ENCODE peak calls at places on chromosomes 2 and 18, in six cellular contexts. Y, T, D, N, K and I are unnamed samples.

GRCh38 chr2:233114421-233114861 is 54.3 kb downstream of the INPP5D start:
- DNase-seq in Y (peak), T (no peak), D (no peak), N (no peak), K (no peak), I (no peak)

GRCh38 chr18:57772387-57772799 is 30.7 kb downstream of the ATP8B1 start:
- DNase-seq in Y (no peak), T (no peak), D (no peak), N (peak), K (no peak), I (no peak)

GRCh38 chr2:57759131-57759530 is 287.5 kb upstream of the VRK2 start:
- DNase-seq in Y (no peak), T (no peak), D (no peak), N (no peak), K (no peak), I (no peak)

GRCh38 chr2:33477473-33478468 is 1.3 kb downstream of the RASGRP3 start:
- DNase-seq in Y (no peak), T (no peak), D (no peak), N (peak), K (no peak), I (no peak)

GRCh38 chr2:96116879-96117533 is 635 bp upstream of the ADRA2B start:
- DNase-seq in Y (peak), T (no peak), D (peak), N (peak), K (peak), I (peak)

GRCh38 chr2:1675633-1676032 is 68.7 kb downstream of the PXDN start:
- DNase-seq in Y (peak), T (no peak), D (peak), N (peak), K (no peak), I (no peak)

GRCh38 chr2:120938132-120938771 is 202.6 kb downstream of the GLI2 start:
- DNase-seq in Y (no peak), T (no peak), D (no peak), N (no peak), K (no peak), I (no peak)

GRCh38 chr2:131035826-131036231 is 57.4 kb downstream of the FAM168B start:
- DNase-seq in Y (no peak), T (no peak), D (no peak), N (no peak), K (no peak), I (no peak)

GRCh38 chr2:47007221-47007825 is 91.7 kb upstream of the MCFD2 start:
- DNase-seq in Y (no peak), T (no peak), D (no peak), N (no peak), K (no peak), I (no peak)

GRCh38 chr2:112006076-112006410 is 49.0 kb upstream of the TMEM87B start:
- DNase-seq in Y (peak), T (peak), D (peak), N (no peak), K (no peak), I (no peak)

GRCh38 chr18:72155327-72155726 is 388.8 kb downstream of the CBLN2 start:
- DNase-seq in Y (peak), T (no peak), D (no peak), N (no peak), K (no peak), I (no peak)

GRCh38 chr2:213149332-213149875 is 2.0 kb downstream of the IKZF2 start:
- DNase-seq in Y (peak), T (no peak), D (no peak), N (no peak), K (no peak), I (no peak)

GRCh38 chr2:144982481-144982880 is 462.6 kb upstream of the ZEB2 start:
- DNase-seq in Y (no peak), T (no peak), D (peak), N (no peak), K (no peak), I (no peak)

GRCh38 chr2:38856165-38856564 is 19.6 kb downstream of the DHX57 start:
- DNase-seq in Y (peak), T (no peak), D (peak), N (no peak), K (no peak), I (no peak)

GRCh38 chr2:25158096-25158852 is 10.1 kb downstream of the POMC start:
- DNase-seq in Y (no peak), T (no peak), D (no peak), N (no peak), K (no peak), I (no peak)

GRCh38 chr2:217062774-217063173 is 202.9 kb upstream of the TNP1 start:
- DNase-seq in Y (no peak), T (no peak), D (no peak), N (no peak), K (no peak), I (no peak)

GRCh38 chr2:160538115-160538514 is 44.5 kb upstream of the RBMS1 start:
- DNase-seq in Y (no peak), T (no peak), D (no peak), N (no peak), K (no peak), I (no peak)

GRCh38 chr2:38702413-38702812 is 36.5 kb downstream of the GALM start:
- DNase-seq in Y (peak), T (no peak), D (peak), N (no peak), K (no peak), I (no peak)

GRCh38 chr2:120683081-120683480 is 52.6 kb upstream of the GLI2 start:
- DNase-seq in Y (no peak), T (no peak), D (no peak), N (no peak), K (no peak), I (no peak)

GRCh38 chr2:60745761-60746160 is 10.3 kb upstream of the PAPOLG start:
- DNase-seq in Y (no peak), T (no peak), D (no peak), N (no peak), K (no peak), I (no peak)

GRCh38 chr18:41529093-41529492 is 425.9 kb upstream of the PIK3C3 start:
- DNase-seq in Y (no peak), T (no peak), D (no peak), N (no peak), K (no peak), I (no peak)

GRCh38 chr2:56288863-56289580 is 105.2 kb downstream of the CCDC85A start:
- DNase-seq in Y (no peak), T (no peak), D (no peak), N (no peak), K (no peak), I (no peak)

GRCh38 chr2:43161650-43162542 is 64.5 kb downstream of the ZFP36L2 start:
- DNase-seq in Y (no peak), T (no peak), D (no peak), N (no peak), K (no peak), I (no peak)

GRCh38 chr2:199019898-199020507 is 437.7 kb downstream of the SATB2 start:
- DNase-seq in Y (peak), T (no peak), D (peak), N (no peak), K (no peak), I (no peak)

GRCh38 chr2:226692521-226693126 is 107.0 kb downstream of the IRS1 start:
- DNase-seq in Y (no peak), T (no peak), D (peak), N (no peak), K (no peak), I (no peak)

GRCh38 chr2:139791330-139791729 is 1011.1 kb upstream of the NXPH2 start:
- DNase-seq in Y (no peak), T (no peak), D (no peak), N (no peak), K (no peak), I (no peak)

GRCh38 chr2:154457291-154457690 is 241.2 kb upstream of the KCNJ3 start:
- DNase-seq in Y (no peak), T (no peak), D (no peak), N (no peak), K (no peak), I (no peak)

GRCh38 chr18:49052891-49053644 is 102.3 kb upstream of the SMAD7 start:
- DNase-seq in Y (peak), T (no peak), D (peak), N (no peak), K (no peak), I (no peak)

GRCh38 chr2:134493797-134494196 is 225.0 kb downstream of the TMEM163 start:
- DNase-seq in Y (no peak), T (no peak), D (no peak), N (no peak), K (no peak), I (peak)

GRCh38 chr2:84865181-84865783 is 15.6 kb downstream of the TRABD2A start:
- DNase-seq in Y (peak), T (no peak), D (peak), N (no peak), K (no peak), I (no peak)

GRCh38 chr2:96301897-96302296 is 3.4 kb downstream of the SNRNP200 start:
- DNase-seq in Y (no peak), T (no peak), D (no peak), N (no peak), K (no peak), I (no peak)

GRCh38 chr2:200156140-200156858 is 150.2 kb upstream of the SPATS2L start:
- DNase-seq in Y (peak), T (no peak), D (peak), N (peak), K (no peak), I (no peak)

GRCh38 chr18:50401888-50402287 is 27.0 kb downstream of the SKA1 start:
- DNase-seq in Y (peak), T (no peak), D (peak), N (peak), K (peak), I (no peak)

GRCh38 chr2:155310589-155310988 is 612.1 kb downstream of the KCNJ3 start:
- DNase-seq in Y (peak), T (no peak), D (peak), N (no peak), K (no peak), I (no peak)

GRCh38 chr2:170101789-170102188 is 76.2 kb upstream of the MYO3B start:
- DNase-seq in Y (no peak), T (no peak), D (no peak), N (no peak), K (no peak), I (no peak)

DNA sequence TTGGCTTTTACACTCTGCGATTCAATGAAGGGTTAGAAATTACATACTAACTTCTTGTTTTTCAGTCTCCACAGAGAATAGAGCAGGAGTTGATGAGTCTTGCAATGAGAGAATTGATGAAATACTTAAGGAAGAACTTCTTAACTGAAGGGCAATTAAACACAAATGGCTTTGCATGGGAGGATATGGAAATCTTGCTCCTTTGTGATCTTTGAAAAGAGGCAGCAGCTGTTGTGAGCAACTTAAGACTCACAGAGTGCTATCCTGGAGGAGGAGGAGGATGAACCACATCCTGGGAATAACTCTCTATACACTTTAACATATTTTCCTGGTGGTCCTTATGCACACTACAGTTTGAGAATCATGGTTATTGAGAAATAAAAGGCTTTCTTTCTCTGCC is 71.5 kb upstream of the MYO3B start:
- DNase-seq in Y (no peak), T (no peak), D (no peak), N (no peak), K (no peak), I (no peak)
- TF ChIP-seq CTCF in Y (no peak), T (no peak), D (no peak), N (no peak), K (no peak), I (no peak)

GRCh38 chr2:211879323-211879722 is 659.3 kb downstream of the ERBB4 start:
- DNase-seq in Y (peak), T (no peak), D (no peak), N (no peak), K (no peak), I (no peak)
- TF ChIP-seq CTCF in Y (peak), T (no peak), D (peak), N (peak), K (no peak), I (peak)

GRCh38 chr2:175883586-175884194 is 118.4 kb downstream of the LNPK start:
- DNase-seq in Y (no peak), T (no peak), D (no peak), N (no peak), K (no peak), I (no peak)
- TF ChIP-seq CTCF in Y (no peak), T (no peak), D (no peak), N (no peak), K (no peak), I (no peak)

DNA sequence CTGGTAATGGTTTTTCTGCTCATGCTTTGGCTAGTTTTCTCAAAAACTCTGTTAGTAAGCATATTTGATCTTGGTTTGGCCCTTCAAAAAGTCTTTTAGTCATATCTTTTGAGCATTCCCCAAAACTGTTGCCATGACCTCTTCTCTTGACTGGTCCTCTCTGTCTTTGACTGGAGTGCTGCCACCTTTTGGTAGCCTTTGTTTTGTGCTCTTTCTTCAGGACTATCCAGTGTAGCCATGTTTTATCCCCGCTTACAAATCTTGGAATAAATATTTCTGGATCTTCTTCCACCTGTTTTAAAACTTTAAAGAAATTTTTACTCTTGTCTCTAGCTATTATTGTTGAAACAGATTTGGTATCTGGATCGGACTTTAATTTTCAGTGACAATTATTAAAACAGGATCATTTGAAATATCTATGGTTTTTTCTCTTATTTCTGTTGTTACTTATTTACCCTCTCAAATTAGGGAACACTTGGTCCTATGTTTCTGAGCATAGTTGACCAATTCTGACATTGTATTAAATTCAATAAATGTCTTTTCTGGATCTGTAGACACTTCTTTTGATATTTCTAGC is 965 bp upstream of the ELOA2 start:
- DNase-seq in Y (peak), T (no peak), D (peak), N (no peak), K (no peak), I (no peak)
- TF ChIP-seq CTCF in Y (peak), T (peak), D (peak), N (peak), K (no peak), I (peak)

DNA sequence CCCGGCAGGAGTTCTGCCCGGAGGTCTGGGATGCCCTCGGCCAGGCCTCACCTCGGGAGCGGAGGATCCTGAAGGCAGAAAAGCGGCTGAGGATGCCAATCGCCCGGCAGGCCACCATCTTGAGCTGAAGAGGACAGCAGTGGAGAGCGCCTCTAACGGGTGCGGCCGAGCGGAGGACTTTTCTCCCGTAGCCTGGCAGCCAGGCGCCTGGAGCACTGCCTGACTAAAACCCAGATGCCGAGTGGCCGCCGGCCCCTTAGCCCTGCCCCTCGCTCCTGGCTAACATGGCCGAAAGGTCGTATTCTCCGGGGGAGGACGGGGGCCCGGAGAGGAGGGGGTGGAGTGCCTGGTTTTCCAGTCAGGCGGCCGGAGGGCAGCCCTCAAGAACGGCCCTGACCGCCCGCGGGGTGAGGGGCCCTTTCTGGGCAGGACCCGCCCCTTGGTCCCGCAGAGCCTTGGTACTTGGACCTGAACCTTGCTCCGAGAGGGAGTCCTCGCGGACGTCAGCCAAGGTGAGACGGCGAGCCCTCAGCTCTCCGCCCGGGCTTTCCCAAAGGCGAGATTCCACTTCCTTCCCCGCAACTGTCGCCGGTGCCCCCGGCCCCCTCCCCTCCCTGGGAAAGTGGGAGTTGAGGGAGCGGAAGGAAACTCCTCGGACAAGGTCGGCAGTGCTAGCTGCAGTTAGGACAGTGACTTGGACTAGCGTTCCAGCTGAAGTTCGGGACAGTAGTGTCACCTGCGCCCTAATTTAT is at the start of the genes HADHA and HADHB:
- DNase-seq in Y (peak), T (peak), D (peak), N (peak), K (peak), I (peak)
- TF ChIP-seq CTCF in Y (peak), T (peak), D (peak), N (no peak), K (peak), I (peak)

GRCh38 chr2:151775057-151775740 is 40.9 kb upstream of the NEB start:
- DNase-seq in Y (no peak), T (no peak), D (no peak), N (no peak), K (no peak), I (no peak)

GRCh38 chr2:151774506-151774905 is 40.2 kb upstream of the NEB start:
- DNase-seq in Y (peak), T (no peak), D (peak), N (no peak), K (no peak), I (no peak)

GRCh38 chr2:151777911-151778310 is 43.6 kb upstream of the NEB start:
- DNase-seq in Y (no peak), T (no peak), D (no peak), N (no peak), K (no peak), I (no peak)

GRCh38 chr2:151776367-151776766 is 42.1 kb upstream of the NEB start:
- DNase-seq in Y (no peak), T (no peak), D (no peak), N (no peak), K (no peak), I (no peak)

GRCh38 chr2:151777487-151777886 is 43.2 kb upstream of the NEB start:
- DNase-seq in Y (no peak), T (no peak), D (no peak), N (no peak), K (no peak), I (no peak)
- TF ChIP-seq CTCF in Y (peak), T (peak), D (peak), N (no peak), K (no peak), I (peak)

DNA sequence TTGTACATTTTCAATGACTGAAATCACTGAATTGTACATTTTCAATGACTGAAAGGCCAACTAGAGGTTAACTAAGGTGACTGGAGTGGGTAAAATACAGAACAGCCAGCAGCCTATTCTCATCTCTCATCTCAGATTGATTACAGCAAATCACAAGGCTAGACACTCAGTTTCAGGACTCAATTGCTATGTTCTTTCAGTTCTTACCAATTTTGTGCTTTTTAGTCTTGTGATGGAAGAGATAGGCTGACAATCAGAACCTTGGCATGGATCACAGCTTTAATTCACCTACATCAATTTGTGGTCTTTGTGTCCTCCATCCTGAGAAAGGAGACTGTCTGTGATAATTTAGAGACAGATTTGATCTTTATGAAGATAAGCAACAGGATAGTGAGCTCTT is 124.7 kb downstream of the GULP1 start:
- DNase-seq in Y (no peak), T (no peak), D (no peak), N (no peak), K (no peak), I (no peak)
- TF ChIP-seq CTCF in Y (no peak), T (no peak), D (no peak), N (no peak), K (no peak), I (no peak)

GRCh38 chr2:165558832-165559231 is 89.3 kb downstream of the CSRNP3 start:
- DNase-seq in Y (peak), T (no peak), D (no peak), N (no peak), K (no peak), I (no peak)
- TF ChIP-seq CTCF in Y (no peak), T (no peak), D (peak), N (no peak), K (no peak), I (no peak)

GRCh38 chr2:173354601-173355131 is at the start of gene CDCA7:
- DNase-seq in Y (peak), T (no peak), D (peak), N (peak), K (peak), I (peak)
- TF ChIP-seq CTCF in Y (no peak), T (no peak), D (peak), N (no peak), K (no peak), I (no peak)